ENCODE peak calls at places on chromosomes 4 and X, in five cellular contexts. One of them, this sample, is unnamed.
A peak's percentile ranks its signal among the peaks of the same experiment; 100 is the strongest.

GRCh38 chr4:174450051-174450450 is 72.2 kb downstream of the HPGD start:
- DNase-seq in GM06990: no peak
- DNase-seq in T-helper 1 cell: no peak
- DNase-seq in endodermal cell: no peak
- DNase-seq in cardiac muscle cell: no peak
- DNase-seq in this sample: no peak

GRCh38 chrX:111283446-111283845 is 13.2 kb upstream of the CAPN6 start:
- DNase-seq in GM06990: no peak
- DNase-seq in T-helper 1 cell: no peak
- DNase-seq in endodermal cell: no peak
- DNase-seq in cardiac muscle cell: no peak
- DNase-seq in this sample: no peak

GRCh38 chrX:21940356-21940829 is at the start of gene SMS:
- DNase-seq in GM06990: peak; percentile 82
- DNase-seq in T-helper 1 cell: peak; percentile 23
- DNase-seq in endodermal cell: peak; percentile 84
- DNase-seq in cardiac muscle cell: peak; percentile 90
- DNase-seq in this sample: peak; percentile 71

GRCh38 chr4:60396680-60397079 is 803.4 kb upstream of the ADGRL3 start:
- DNase-seq in GM06990: no peak
- DNase-seq in T-helper 1 cell: no peak
- DNase-seq in endodermal cell: no peak
- DNase-seq in cardiac muscle cell: no peak
- DNase-seq in this sample: peak; percentile 45

GRCh38 chrX:40736170-40736505 is 796 bp upstream of the MED14 start:
- DNase-seq in GM06990: no peak
- DNase-seq in T-helper 1 cell: no peak
- DNase-seq in endodermal cell: no peak
- DNase-seq in cardiac muscle cell: no peak
- DNase-seq in this sample: no peak

GRCh38 chr4:123419885-123420743 is 23.5 kb downstream of the SPRY1 start:
- DNase-seq in GM06990: no peak
- DNase-seq in T-helper 1 cell: no peak
- DNase-seq in endodermal cell: no peak
- DNase-seq in cardiac muscle cell: no peak
- DNase-seq in this sample: no peak

GRCh38 chr4:102541708-102542107 is 40.5 kb downstream of the NFKB1 start:
- DNase-seq in GM06990: no peak
- DNase-seq in T-helper 1 cell: no peak
- DNase-seq in endodermal cell: peak; percentile 89
- DNase-seq in cardiac muscle cell: peak; percentile 39
- DNase-seq in this sample: no peak

GRCh38 chr4:157978680-157979361 is 194.0 kb downstream of the GASK1B start:
- DNase-seq in GM06990: peak; percentile 5
- DNase-seq in T-helper 1 cell: no peak
- DNase-seq in endodermal cell: peak; percentile 79
- DNase-seq in cardiac muscle cell: peak; percentile 77
- DNase-seq in this sample: peak; percentile 69

GRCh38 chr4:105457997-105458396 is 15.9 kb downstream of the PPA2 start:
- DNase-seq in GM06990: no peak
- DNase-seq in T-helper 1 cell: no peak
- DNase-seq in endodermal cell: no peak
- DNase-seq in cardiac muscle cell: no peak
- DNase-seq in this sample: no peak

GRCh38 chr4:158667651-158668198 is 4.0 kb downstream of the C4orf46 start:
- DNase-seq in GM06990: no peak
- DNase-seq in T-helper 1 cell: no peak
- DNase-seq in endodermal cell: peak; percentile 62
- DNase-seq in cardiac muscle cell: peak; percentile 22
- DNase-seq in this sample: no peak

GRCh38 chrX:39730671-39731389 is 366.9 kb downstream of the BCOR start:
- DNase-seq in GM06990: peak; percentile 19
- DNase-seq in T-helper 1 cell: peak; percentile 24
- DNase-seq in endodermal cell: peak; percentile 90
- DNase-seq in cardiac muscle cell: peak; percentile 71
- DNase-seq in this sample: no peak

GRCh38 chrX:112734250-112734649 is 54.5 kb upstream of the LHFPL1 start:
- DNase-seq in GM06990: no peak
- DNase-seq in T-helper 1 cell: no peak
- DNase-seq in endodermal cell: peak; percentile 58
- DNase-seq in cardiac muscle cell: no peak
- DNase-seq in this sample: no peak

GRCh38 chr4:103778221-103778620 is 58.4 kb upstream of the TACR3 start:
- DNase-seq in GM06990: no peak
- DNase-seq in T-helper 1 cell: no peak
- DNase-seq in endodermal cell: no peak
- DNase-seq in cardiac muscle cell: no peak
- DNase-seq in this sample: no peak

GRCh38 chrX:17788439-17788838 is 51.1 kb downstream of the SCML1 start:
- DNase-seq in GM06990: no peak
- DNase-seq in T-helper 1 cell: no peak
- DNase-seq in endodermal cell: peak; percentile 79
- DNase-seq in cardiac muscle cell: peak; percentile 42
- DNase-seq in this sample: peak; percentile 4

GRCh38 chr4:1244081-1244977 is 4.6 kb downstream of the CTBP1 start:
- DNase-seq in GM06990: no peak
- DNase-seq in T-helper 1 cell: no peak
- DNase-seq in endodermal cell: peak; percentile 38
- DNase-seq in cardiac muscle cell: no peak
- DNase-seq in this sample: no peak

GRCh38 chrX:91414710-91415109 is 19.9 kb upstream of the PABPC5 start:
- DNase-seq in GM06990: no peak
- DNase-seq in T-helper 1 cell: no peak
- DNase-seq in endodermal cell: peak; percentile 63
- DNase-seq in cardiac muscle cell: peak; percentile 37
- DNase-seq in this sample: no peak

GRCh38 chrX:38426785-38427184 is 74.4 kb downstream of the OTC start:
- DNase-seq in GM06990: no peak
- DNase-seq in T-helper 1 cell: no peak
- DNase-seq in endodermal cell: no peak
- DNase-seq in cardiac muscle cell: no peak
- DNase-seq in this sample: peak; percentile 0

GRCh38 chr4:53991821-53992220 is 72.6 kb downstream of the CHIC2 start:
- DNase-seq in GM06990: no peak
- DNase-seq in T-helper 1 cell: no peak
- DNase-seq in endodermal cell: no peak
- DNase-seq in cardiac muscle cell: no peak
- DNase-seq in this sample: no peak

GRCh38 chrX:7334253-7334935 is 186.4 kb upstream of the PUDP start:
- DNase-seq in GM06990: no peak
- DNase-seq in T-helper 1 cell: no peak
- DNase-seq in endodermal cell: no peak
- DNase-seq in cardiac muscle cell: no peak
- DNase-seq in this sample: no peak

GRCh38 chrX:110089656-110090404 is 86.9 kb downstream of the TMEM164 start:
- DNase-seq in GM06990: no peak
- DNase-seq in T-helper 1 cell: no peak
- DNase-seq in endodermal cell: no peak
- DNase-seq in cardiac muscle cell: no peak
- DNase-seq in this sample: no peak

GRCh38 chrX:2159393-2159792 is 341.4 kb downstream of the DHRSX start:
- DNase-seq in GM06990: no peak
- DNase-seq in T-helper 1 cell: no peak
- DNase-seq in endodermal cell: no peak
- DNase-seq in cardiac muscle cell: no peak
- DNase-seq in this sample: no peak

GRCh38 chr4:108247511-108248088 is 78.9 kb upstream of the LEF1 start:
- DNase-seq in GM06990: no peak
- DNase-seq in T-helper 1 cell: no peak
- DNase-seq in endodermal cell: peak; percentile 58
- DNase-seq in cardiac muscle cell: peak; percentile 92
- DNase-seq in this sample: peak; percentile 45

GRCh38 chrX:153064061-153064460 is 7.8 kb downstream of the PNMA3 start:
- DNase-seq in GM06990: no peak
- DNase-seq in T-helper 1 cell: no peak
- DNase-seq in endodermal cell: no peak
- DNase-seq in cardiac muscle cell: no peak
- DNase-seq in this sample: no peak

GRCh38 chr4:27894951-27895350 is 1034.3 kb downstream of the STIM2 start:
- DNase-seq in GM06990: no peak
- DNase-seq in T-helper 1 cell: no peak
- DNase-seq in endodermal cell: no peak
- DNase-seq in cardiac muscle cell: no peak
- DNase-seq in this sample: no peak

GRCh38 chr4:74623041-74623440 is 171.3 kb downstream of the BTC start:
- DNase-seq in GM06990: no peak
- DNase-seq in T-helper 1 cell: no peak
- DNase-seq in endodermal cell: peak; percentile 63
- DNase-seq in cardiac muscle cell: peak; percentile 34
- DNase-seq in this sample: peak; percentile 76

GRCh38 chrX:53093177-53093655 is 726 bp upstream of the KANTR start:
- DNase-seq in GM06990: peak; percentile 77
- DNase-seq in T-helper 1 cell: peak; percentile 66
- DNase-seq in endodermal cell: peak; percentile 88
- DNase-seq in cardiac muscle cell: peak; percentile 81
- DNase-seq in this sample: peak; percentile 33

This sample was measured in dermis microvascular lymphatic vessel endothelial cell.